ENCODE peak calls at places on chromosome 15, in five cellular contexts. E, N, K, T and V are unnamed samples.

GRCh38 chr15:29312387-29312786 is 42.8 kb upstream of the NSMCE3 start:
- DNase-seq in E (peak), N (no peak), K (no peak), T (no peak), V (no peak)

GRCh38 chr15:45784656-45785055 is 149.8 kb downstream of the SQOR start:
- DNase-seq in N (no peak), T (no peak), E (no peak), K (no peak), V (no peak)

GRCh38 chr15:57060799-57061198 is 142.4 kb downstream of the TCF12 start:
- DNase-seq in E (peak), N (no peak), K (no peak), T (no peak), V (no peak)

GRCh38 chr15:75646944-75647364 is 758 bp upstream of the SNX33 start:
- DNase-seq in K (no peak), E (no peak), N (peak), T (no peak), V (peak)

GRCh38 chr15:52760562-52760961 is 29.6 kb downstream of the ONECUT1 start:
- DNase-seq in K (no peak), T (no peak), E (no peak), N (no peak), V (no peak)

GRCh38 chr15:101091080-101092017 is 160.5 kb downstream of the CHSY1 start:
- DNase-seq in E (peak), T (no peak), K (peak), N (peak), V (no peak)

GRCh38 chr15:77696006-77696631 is 63.4 kb upstream of the LINGO1 start:
- DNase-seq in K (no peak), N (peak), E (no peak), T (no peak), V (no peak)

GRCh38 chr15:25717861-25718504 is 145.1 kb downstream of the ATP10A start:
- DNase-seq in N (no peak), E (no peak), T (no peak), K (no peak), V (no peak)

GRCh38 chr15:59028387-59028955 is 41.0 kb downstream of the RNF111 start:
- DNase-seq in T (no peak), N (no peak), K (no peak), E (peak), V (no peak)

GRCh38 chr15:80202641-80203360 is 49.2 kb downstream of the CTXND1 start:
- DNase-seq in T (no peak), K (no peak), N (no peak), E (no peak), V (no peak)

GRCh38 chr15:22925875-22926274 is 54.3 kb downstream of the CYFIP1 start:
- DNase-seq in E (no peak), N (no peak), K (no peak), T (no peak), V (no peak)

GRCh38 chr15:51796777-51797474 is 32.5 kb upstream of the TMOD3 start:
- DNase-seq in K (no peak), E (peak), N (no peak), T (no peak), V (no peak)

GRCh38 chr15:58988011-58988785 is 735 bp downstream of the RNF111 start:
- DNase-seq in K (peak), N (peak), T (peak), E (peak), V (peak)

GRCh38 chr15:85785887-85786777 is 8.6 kb downstream of the KLHL25 start:
- DNase-seq in T (no peak), E (peak), K (peak), N (peak), V (no peak)

GRCh38 chr15:88708256-88709054 is 69.6 kb downstream of the ISG20 start:
- DNase-seq in T (no peak), N (no peak), K (no peak), E (no peak), V (peak)

GRCh38 chr15:57035664-57036063 is 117.2 kb downstream of the TCF12 start:
- DNase-seq in E (no peak), K (no peak), T (no peak), N (no peak), V (no peak)

GRCh38 chr15:100598655-100599054 is 3.3 kb downstream of the LINS1 start:
- DNase-seq in K (no peak), E (no peak), N (no peak), T (no peak), V (no peak)

GRCh38 chr15:24955549-24955929 is 752 bp downstream of the SNRPN start:
- DNase-seq in K (no peak), N (peak), T (peak), E (no peak), V (peak)

GRCh38 chr15:58839485-58839884 is 68.4 kb downstream of the MINDY2 start:
- DNase-seq in E (no peak), N (no peak), K (no peak), T (no peak), V (peak)

GRCh38 chr15:78243491-78243941 is 9.2 kb upstream of the ACSBG1 start:
- DNase-seq in K (peak), E (peak), N (peak), T (peak), V (no peak)